ENCODE peak calls at places on chromosome 15, in four cellular contexts. One of them, this sample, is unnamed.

GRCh38 chr15:67998599-67999122 is 55.5 kb upstream of the PIAS1 start:
- DNase-seq in sigmoid colon: no peak
- DNase-seq in psoas muscle: no peak
- DNase-seq in mesenchymal stem cell: peak
- DNase-seq in this sample: no peak

GRCh38 chr15:58203537-58203936 is 65.4 kb downstream of the AQP9 start:
- DNase-seq in sigmoid colon: no peak
- DNase-seq in psoas muscle: no peak
- DNase-seq in mesenchymal stem cell: peak
- DNase-seq in this sample: no peak

GRCh38 chr15:55279746-55280351 is 9.8 kb downstream of the RAB27A start:
- DNase-seq in sigmoid colon: no peak
- DNase-seq in psoas muscle: no peak
- DNase-seq in mesenchymal stem cell: peak
- DNase-seq in this sample: no peak

GRCh38 chr15:95303659-95304058 is 1026.8 kb upstream of the NR2F2 start:
- DNase-seq in sigmoid colon: no peak
- DNase-seq in psoas muscle: no peak
- DNase-seq in mesenchymal stem cell: no peak
- DNase-seq in this sample: no peak

GRCh38 chr15:73240864-73241499 is 127.8 kb downstream of the HCN4 start:
- DNase-seq in sigmoid colon: no peak
- DNase-seq in psoas muscle: peak
- DNase-seq in mesenchymal stem cell: peak
- DNase-seq in this sample: no peak

GRCh38 chr15:73989001-73989798 is 2.9 kb downstream of the STOML1 start:
- DNase-seq in sigmoid colon: peak
- DNase-seq in psoas muscle: no peak
- DNase-seq in mesenchymal stem cell: peak
- DNase-seq in this sample: no peak

GRCh38 chr15:42692536-42692935 is 44.4 kb downstream of the CDAN1 start:
- DNase-seq in sigmoid colon: no peak
- DNase-seq in psoas muscle: no peak
- DNase-seq in mesenchymal stem cell: no peak
- DNase-seq in this sample: no peak

GRCh38 chr15:80744826-80745225 is 34.3 kb upstream of the CEMIP start:
- DNase-seq in sigmoid colon: no peak
- DNase-seq in psoas muscle: no peak
- DNase-seq in mesenchymal stem cell: peak
- DNase-seq in this sample: no peak

GRCh38 chr15:32106401-32107381 is 76.4 kb downstream of the CHRNA7 start:
- DNase-seq in sigmoid colon: no peak
- DNase-seq in psoas muscle: no peak
- DNase-seq in mesenchymal stem cell: no peak
- DNase-seq in this sample: no peak

GRCh38 chr15:31342381-31342780 is 15.7 kb downstream of the KLF13 start:
- DNase-seq in sigmoid colon: no peak
- DNase-seq in psoas muscle: no peak
- DNase-seq in mesenchymal stem cell: no peak
- DNase-seq in this sample: no peak

GRCh38 chr15:96500491-96500890 is 170.0 kb downstream of the NR2F2 start:
- DNase-seq in sigmoid colon: no peak
- DNase-seq in psoas muscle: no peak
- DNase-seq in mesenchymal stem cell: no peak
- DNase-seq in this sample: no peak

GRCh38 chr15:31135523-31135922 is 34.0 kb upstream of the TRPM1 start:
- DNase-seq in sigmoid colon: no peak
- DNase-seq in psoas muscle: no peak
- DNase-seq in mesenchymal stem cell: no peak
- DNase-seq in this sample: no peak

GRCh38 chr15:31887246-31887645 is 143.1 kb upstream of the CHRNA7 start:
- DNase-seq in sigmoid colon: no peak
- DNase-seq in psoas muscle: no peak
- DNase-seq in mesenchymal stem cell: no peak
- DNase-seq in this sample: no peak

GRCh38 chr15:61888074-61888780 is 172.0 kb downstream of the VPS13C start:
- DNase-seq in sigmoid colon: no peak
- DNase-seq in psoas muscle: no peak
- DNase-seq in mesenchymal stem cell: no peak
- DNase-seq in this sample: no peak

GRCh38 chr15:31489801-31490646 is 163.4 kb downstream of the KLF13 start:
- DNase-seq in sigmoid colon: peak
- DNase-seq in psoas muscle: no peak
- DNase-seq in mesenchymal stem cell: peak
- DNase-seq in this sample: peak

GRCh38 chr15:49075876-49076275 is 29.6 kb upstream of the SECISBP2L start:
- DNase-seq in sigmoid colon: no peak
- DNase-seq in psoas muscle: no peak
- DNase-seq in mesenchymal stem cell: peak
- DNase-seq in this sample: no peak

GRCh38 chr15:71002321-71002720 is 109.7 kb downstream of the LRRC49 start:
- DNase-seq in sigmoid colon: no peak
- DNase-seq in psoas muscle: no peak
- DNase-seq in mesenchymal stem cell: peak
- DNase-seq in this sample: no peak

GRCh38 chr15:88749699-88750098 is 53.5 kb upstream of the ACAN start:
- DNase-seq in sigmoid colon: no peak
- DNase-seq in psoas muscle: no peak
- DNase-seq in mesenchymal stem cell: no peak
- DNase-seq in this sample: no peak

DNA sequence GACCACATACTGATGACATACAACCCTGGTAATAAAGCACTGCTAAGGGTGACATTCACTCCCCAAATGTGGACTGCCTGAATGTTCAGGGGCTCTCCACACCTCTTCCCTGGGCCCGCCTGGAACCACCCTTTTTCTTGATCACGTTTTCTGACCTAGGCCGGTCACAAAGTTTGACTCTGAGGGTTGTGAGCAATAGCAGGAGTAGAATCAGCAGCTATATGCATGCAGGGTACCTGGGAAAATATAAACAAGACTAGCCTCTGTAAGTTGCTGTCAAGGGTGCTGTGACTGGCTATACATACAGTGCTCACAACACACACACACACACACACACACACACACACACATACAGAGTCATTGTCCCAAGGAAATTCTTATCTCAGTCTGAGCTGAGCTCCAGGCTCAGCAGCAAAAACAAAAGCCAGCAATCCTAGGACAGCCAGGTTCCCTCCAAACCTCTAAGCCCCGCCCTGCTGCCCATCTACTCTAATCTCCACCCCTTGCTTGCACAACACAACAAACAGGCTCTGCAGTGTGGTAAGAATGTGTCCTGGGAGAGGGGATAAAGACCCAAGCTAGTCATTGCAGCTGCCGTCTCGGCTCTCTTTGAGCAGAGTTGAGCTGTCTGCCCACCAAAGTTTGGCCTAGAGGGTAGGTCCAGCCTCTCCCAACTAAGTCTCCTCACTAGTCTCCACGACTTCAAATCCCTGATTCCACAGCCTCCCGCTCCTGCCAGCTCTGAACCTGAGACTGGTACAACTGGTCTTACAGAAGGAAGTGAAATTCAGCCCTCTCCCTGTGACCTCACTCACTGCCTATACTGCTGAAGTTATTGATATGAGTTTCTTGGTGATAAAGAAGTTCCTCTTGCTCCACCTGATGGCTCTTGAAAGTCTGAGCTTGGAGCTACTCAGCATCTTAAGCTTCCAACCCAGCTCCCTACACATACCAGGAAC is 2.2 kb downstream of the BMF start:
- DNase-seq in sigmoid colon: peak
- DNase-seq in psoas muscle: peak
- DNase-seq in mesenchymal stem cell: peak
- DNase-seq in this sample: peak
- H3K4me3 ChIP-seq in sigmoid colon: no peak
- H3K4me3 ChIP-seq in psoas muscle: peak
- H3K4me3 ChIP-seq in mesenchymal stem cell: peak
- H3K4me3 ChIP-seq in this sample: no peak

GRCh38 chr15:63902671-63903035 is 68.9 kb upstream of the HERC1 start:
- DNase-seq in sigmoid colon: no peak
- DNase-seq in psoas muscle: no peak
- DNase-seq in mesenchymal stem cell: no peak
- DNase-seq in this sample: no peak

GRCh38 chr15:63899193-63899592 is 65.4 kb upstream of the HERC1 start:
- DNase-seq in sigmoid colon: no peak
- DNase-seq in psoas muscle: no peak
- DNase-seq in mesenchymal stem cell: no peak
- DNase-seq in this sample: no peak

GRCh38 chr15:63904042-63904441 is 70.3 kb upstream of the HERC1 start:
- DNase-seq in sigmoid colon: no peak
- DNase-seq in psoas muscle: no peak
- DNase-seq in mesenchymal stem cell: no peak
- DNase-seq in this sample: no peak

GRCh38 chr15:63901912-63902670 is 68.3 kb upstream of the HERC1 start:
- DNase-seq in sigmoid colon: no peak
- DNase-seq in psoas muscle: no peak
- DNase-seq in mesenchymal stem cell: no peak
- DNase-seq in this sample: no peak

DNA sequence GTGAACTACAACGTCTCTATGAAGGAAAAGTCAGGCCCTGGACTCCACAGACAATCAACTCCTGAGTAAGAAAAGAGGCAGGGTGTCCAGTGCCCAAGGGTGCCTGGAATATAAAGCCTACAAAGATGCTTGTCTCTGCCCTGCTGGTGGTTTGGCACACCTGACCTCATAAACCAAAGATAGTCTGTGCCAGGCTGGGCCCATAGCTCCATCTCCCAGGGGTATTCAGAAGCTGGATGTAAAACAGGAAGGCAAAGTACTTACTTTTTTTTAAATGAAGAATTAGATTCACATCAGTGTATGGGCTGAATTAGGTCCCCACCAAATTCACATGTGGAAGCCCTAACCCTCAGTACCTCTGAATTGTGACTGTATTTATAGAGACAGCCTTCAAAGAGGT is 66.6 kb upstream of the HERC1 start:
- DNase-seq in sigmoid colon: no peak
- DNase-seq in psoas muscle: no peak
- DNase-seq in mesenchymal stem cell: no peak
- DNase-seq in this sample: no peak
- H3K27ac ChIP-seq in sigmoid colon: no peak
- H3K27ac ChIP-seq in psoas muscle: peak
- H3K27ac ChIP-seq in mesenchymal stem cell: no peak
- H3K27ac ChIP-seq in this sample: no peak

GRCh38 chr15:92601940-92602593 is 53.5 kb downstream of the FAM174B start:
- DNase-seq in sigmoid colon: no peak
- DNase-seq in psoas muscle: no peak
- DNase-seq in mesenchymal stem cell: no peak
- DNase-seq in this sample: no peak

GRCh38 chr15:92599394-92599970 is 56.1 kb downstream of the FAM174B start:
- DNase-seq in sigmoid colon: no peak
- DNase-seq in psoas muscle: no peak
- DNase-seq in mesenchymal stem cell: no peak
- DNase-seq in this sample: no peak

GRCh38 chr15:92603278-92603677 is 52.3 kb downstream of the FAM174B start:
- DNase-seq in sigmoid colon: no peak
- DNase-seq in psoas muscle: no peak
- DNase-seq in mesenchymal stem cell: no peak
- DNase-seq in this sample: no peak

GRCh38 chr15:92603743-92604470 is 51.7 kb downstream of the FAM174B start:
- DNase-seq in sigmoid colon: peak
- DNase-seq in psoas muscle: no peak
- DNase-seq in mesenchymal stem cell: no peak
- DNase-seq in this sample: no peak

GRCh38 chr15:92600902-92601301 is 54.7 kb downstream of the FAM174B start:
- DNase-seq in sigmoid colon: no peak
- DNase-seq in psoas muscle: no peak
- DNase-seq in mesenchymal stem cell: no peak
- DNase-seq in this sample: no peak
- H3K4me3 ChIP-seq in sigmoid colon: no peak
- H3K4me3 ChIP-seq in psoas muscle: no peak
- H3K4me3 ChIP-seq in mesenchymal stem cell: no peak
- H3K4me3 ChIP-seq in this sample: no peak

GRCh38 chr15:89851665-89852341 is 37.2 kb upstream of the ANPEP start:
- DNase-seq in sigmoid colon: no peak
- DNase-seq in psoas muscle: no peak
- DNase-seq in mesenchymal stem cell: no peak
- DNase-seq in this sample: no peak
- H3K27ac ChIP-seq in sigmoid colon: no peak
- H3K27ac ChIP-seq in psoas muscle: no peak
- H3K27ac ChIP-seq in mesenchymal stem cell: no peak
- H3K27ac ChIP-seq in this sample: peak

GRCh38 chr15:76057332-76058000 is 2.3 kb upstream of the TMEM266 start:
- DNase-seq in sigmoid colon: no peak
- DNase-seq in psoas muscle: no peak
- DNase-seq in mesenchymal stem cell: peak
- DNase-seq in this sample: no peak

GRCh38 chr15:76060098-76060989 is 559 bp downstream of the TMEM266 start:
- DNase-seq in sigmoid colon: no peak
- DNase-seq in psoas muscle: no peak
- DNase-seq in mesenchymal stem cell: no peak
- DNase-seq in this sample: no peak

GRCh38 chr15:76058714-76059319 is 968 bp upstream of the TMEM266 start:
- DNase-seq in sigmoid colon: no peak
- DNase-seq in psoas muscle: no peak
- DNase-seq in mesenchymal stem cell: no peak
- DNase-seq in this sample: no peak

GRCh38 chr15:76061700-76062099 is 1.9 kb downstream of the TMEM266 start:
- DNase-seq in sigmoid colon: no peak
- DNase-seq in psoas muscle: no peak
- DNase-seq in mesenchymal stem cell: no peak
- DNase-seq in this sample: no peak

GRCh38 chr15:76059320-76060097 is at the start of gene TMEM266:
- DNase-seq in sigmoid colon: no peak
- DNase-seq in psoas muscle: peak
- DNase-seq in mesenchymal stem cell: peak
- DNase-seq in this sample: no peak
- H3K4me3 ChIP-seq in sigmoid colon: peak
- H3K4me3 ChIP-seq in psoas muscle: peak
- H3K4me3 ChIP-seq in mesenchymal stem cell: peak
- H3K4me3 ChIP-seq in this sample: peak

DNA sequence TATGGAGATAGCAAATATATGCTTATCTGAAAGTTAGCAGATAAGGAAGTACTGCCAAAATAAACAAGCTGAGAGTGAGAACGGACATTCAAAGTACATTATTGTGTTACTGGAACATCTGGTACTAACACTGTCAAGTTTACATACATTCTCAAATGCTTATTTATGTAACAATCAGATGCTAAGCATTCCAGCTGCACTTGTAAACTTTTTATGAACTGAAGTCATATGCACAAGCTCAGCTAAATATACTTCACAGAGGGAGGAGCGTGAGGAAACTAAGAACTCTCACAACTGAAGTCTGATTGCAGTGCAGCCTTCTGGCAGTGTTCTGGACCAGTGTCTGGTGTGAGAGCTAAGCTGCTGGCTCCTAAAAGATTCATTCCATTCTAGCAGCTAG is 223.7 kb upstream of the NANOGP8 start:
- DNase-seq in sigmoid colon: peak
- DNase-seq in psoas muscle: no peak
- DNase-seq in mesenchymal stem cell: peak
- DNase-seq in this sample: no peak
- H3K27ac ChIP-seq in sigmoid colon: peak
- H3K27ac ChIP-seq in psoas muscle: no peak
- H3K27ac ChIP-seq in mesenchymal stem cell: no peak
- H3K27ac ChIP-seq in this sample: peak